ENCODE peak calls at places on chromosomes 3 and 15, in ten cellular contexts. One of them, this sample, is unnamed.

GRCh38 chr15:66931768-66932633 is 133.4 kb upstream of the SMAD3 start:
- DNase-seq in A549: peak; percentile 96
- DNase-seq in T-helper 2 cell: no peak
- DNase-seq in NCI-H748 treated with DMSO at 0.1 percent for 48 hours: no peak
- DNase-seq in H9: no peak
- DNase-seq in stimulated activated CD4-positive, alpha-beta T cell treated with anti-CD3 and anti-CD28 coated beads, TNF-alpha, amount 100 ng/mL, for 1 hour: no peak
- DNase-seq in activated naive CD4-positive, alpha-beta T cell treated with anti-CD3 and anti-CD28 coated beads, Interleukin-2, amount 50 U/mL, for 16 hours: no peak
- DNase-seq in stomach: peak; percentile 44
- DNase-seq in AG20443: peak; percentile 69
- DNase-seq in GM04504: no peak
- DNase-seq in this sample: peak; percentile 57

GRCh38 chr3:79405183-79405582 is 362.6 kb downstream of the ROBO1 start:
- DNase-seq in GM04504: no peak
- DNase-seq in stomach: no peak
- DNase-seq in NCI-H748 treated with DMSO at 0.1 percent for 48 hours: no peak
- DNase-seq in stimulated activated CD4-positive, alpha-beta T cell treated with anti-CD3 and anti-CD28 coated beads, TNF-alpha, amount 100 ng/mL, for 1 hour: no peak
- DNase-seq in AG20443: no peak
- DNase-seq in activated naive CD4-positive, alpha-beta T cell treated with anti-CD3 and anti-CD28 coated beads, Interleukin-2, amount 50 U/mL, for 16 hours: no peak
- DNase-seq in A549: no peak
- DNase-seq in H9: no peak
- DNase-seq in T-helper 2 cell: no peak
- DNase-seq in this sample: no peak

GRCh38 chr3:103052236-103052830 is 617.5 kb downstream of the ZPLD1 start:
- DNase-seq in GM04504: no peak
- DNase-seq in A549: no peak
- DNase-seq in H9: no peak
- DNase-seq in stomach: no peak
- DNase-seq in T-helper 2 cell: no peak
- DNase-seq in AG20443: no peak
- DNase-seq in stimulated activated CD4-positive, alpha-beta T cell treated with anti-CD3 and anti-CD28 coated beads, TNF-alpha, amount 100 ng/mL, for 1 hour: no peak
- DNase-seq in NCI-H748 treated with DMSO at 0.1 percent for 48 hours: no peak
- DNase-seq in activated naive CD4-positive, alpha-beta T cell treated with anti-CD3 and anti-CD28 coated beads, Interleukin-2, amount 50 U/mL, for 16 hours: no peak
- DNase-seq in this sample: peak; percentile 9

GRCh38 chr3:150216041-150216811 is 191.9 kb upstream of the TSC22D2 start:
- DNase-seq in AG20443: peak; percentile 61
- DNase-seq in activated naive CD4-positive, alpha-beta T cell treated with anti-CD3 and anti-CD28 coated beads, Interleukin-2, amount 50 U/mL, for 16 hours: no peak
- DNase-seq in NCI-H748 treated with DMSO at 0.1 percent for 48 hours: peak; percentile 91
- DNase-seq in T-helper 2 cell: no peak
- DNase-seq in stomach: no peak
- DNase-seq in A549: no peak
- DNase-seq in H9: no peak
- DNase-seq in stimulated activated CD4-positive, alpha-beta T cell treated with anti-CD3 and anti-CD28 coated beads, TNF-alpha, amount 100 ng/mL, for 1 hour: no peak
- DNase-seq in GM04504: no peak
- DNase-seq in this sample: no peak

GRCh38 chr3:183824761-183825379 is 507 bp downstream of the MAP6D1 start:
- DNase-seq in AG20443: peak; percentile 54
- DNase-seq in H9: peak; percentile 49
- DNase-seq in A549: peak; percentile 23
- DNase-seq in stomach: no peak
- DNase-seq in stimulated activated CD4-positive, alpha-beta T cell treated with anti-CD3 and anti-CD28 coated beads, TNF-alpha, amount 100 ng/mL, for 1 hour: no peak
- DNase-seq in GM04504: no peak
- DNase-seq in T-helper 2 cell: no peak
- DNase-seq in NCI-H748 treated with DMSO at 0.1 percent for 48 hours: no peak
- DNase-seq in activated naive CD4-positive, alpha-beta T cell treated with anti-CD3 and anti-CD28 coated beads, Interleukin-2, amount 50 U/mL, for 16 hours: peak; percentile 22
- DNase-seq in this sample: peak; percentile 81

GRCh38 chr3:136699271-136699828 is 52.8 kb downstream of the STAG1 start:
- DNase-seq in T-helper 2 cell: no peak
- DNase-seq in A549: no peak
- DNase-seq in activated naive CD4-positive, alpha-beta T cell treated with anti-CD3 and anti-CD28 coated beads, Interleukin-2, amount 50 U/mL, for 16 hours: no peak
- DNase-seq in GM04504: no peak
- DNase-seq in NCI-H748 treated with DMSO at 0.1 percent for 48 hours: no peak
- DNase-seq in AG20443: no peak
- DNase-seq in stimulated activated CD4-positive, alpha-beta T cell treated with anti-CD3 and anti-CD28 coated beads, TNF-alpha, amount 100 ng/mL, for 1 hour: no peak
- DNase-seq in H9: no peak
- DNase-seq in stomach: no peak
- DNase-seq in this sample: no peak

GRCh38 chr3:166071-166470 is 30.5 kb upstream of the CHL1 start:
- DNase-seq in NCI-H748 treated with DMSO at 0.1 percent for 48 hours: peak; percentile 65
- DNase-seq in H9: no peak
- DNase-seq in T-helper 2 cell: no peak
- DNase-seq in GM04504: no peak
- DNase-seq in activated naive CD4-positive, alpha-beta T cell treated with anti-CD3 and anti-CD28 coated beads, Interleukin-2, amount 50 U/mL, for 16 hours: no peak
- DNase-seq in stomach: no peak
- DNase-seq in A549: no peak
- DNase-seq in stimulated activated CD4-positive, alpha-beta T cell treated with anti-CD3 and anti-CD28 coated beads, TNF-alpha, amount 100 ng/mL, for 1 hour: no peak
- DNase-seq in AG20443: no peak
- DNase-seq in this sample: no peak

GRCh38 chr3:32816439-32817194 is 1.2 kb upstream of the TRIM71 start:
- DNase-seq in activated naive CD4-positive, alpha-beta T cell treated with anti-CD3 and anti-CD28 coated beads, Interleukin-2, amount 50 U/mL, for 16 hours: peak; percentile 22
- DNase-seq in T-helper 2 cell: no peak
- DNase-seq in GM04504: no peak
- DNase-seq in stimulated activated CD4-positive, alpha-beta T cell treated with anti-CD3 and anti-CD28 coated beads, TNF-alpha, amount 100 ng/mL, for 1 hour: no peak
- DNase-seq in stomach: no peak
- DNase-seq in H9: peak; percentile 95
- DNase-seq in NCI-H748 treated with DMSO at 0.1 percent for 48 hours: no peak
- DNase-seq in AG20443: peak; percentile 60
- DNase-seq in A549: no peak
- DNase-seq in this sample: peak; percentile 63

GRCh38 chr3:74750901-74751300 is 136.4 kb upstream of the CNTN3 start:
- DNase-seq in AG20443: no peak
- DNase-seq in NCI-H748 treated with DMSO at 0.1 percent for 48 hours: no peak
- DNase-seq in GM04504: no peak
- DNase-seq in stomach: no peak
- DNase-seq in stimulated activated CD4-positive, alpha-beta T cell treated with anti-CD3 and anti-CD28 coated beads, TNF-alpha, amount 100 ng/mL, for 1 hour: no peak
- DNase-seq in T-helper 2 cell: no peak
- DNase-seq in H9: no peak
- DNase-seq in A549: no peak
- DNase-seq in activated naive CD4-positive, alpha-beta T cell treated with anti-CD3 and anti-CD28 coated beads, Interleukin-2, amount 50 U/mL, for 16 hours: no peak
- DNase-seq in this sample: peak; percentile 34

GRCh38 chr15:40272713-40273056 is 10.2 kb downstream of the ANKRD63 start:
- DNase-seq in GM04504: no peak
- DNase-seq in NCI-H748 treated with DMSO at 0.1 percent for 48 hours: no peak
- DNase-seq in AG20443: no peak
- DNase-seq in activated naive CD4-positive, alpha-beta T cell treated with anti-CD3 and anti-CD28 coated beads, Interleukin-2, amount 50 U/mL, for 16 hours: no peak
- DNase-seq in T-helper 2 cell: no peak
- DNase-seq in A549: peak; percentile 45
- DNase-seq in stimulated activated CD4-positive, alpha-beta T cell treated with anti-CD3 and anti-CD28 coated beads, TNF-alpha, amount 100 ng/mL, for 1 hour: no peak
- DNase-seq in H9: no peak
- DNase-seq in stomach: no peak
- DNase-seq in this sample: no peak

GRCh38 chr3:142269777-142270176 is 44.4 kb upstream of the GK5 start:
- DNase-seq in stimulated activated CD4-positive, alpha-beta T cell treated with anti-CD3 and anti-CD28 coated beads, TNF-alpha, amount 100 ng/mL, for 1 hour: no peak
- DNase-seq in NCI-H748 treated with DMSO at 0.1 percent for 48 hours: no peak
- DNase-seq in stomach: no peak
- DNase-seq in T-helper 2 cell: no peak
- DNase-seq in AG20443: no peak
- DNase-seq in GM04504: no peak
- DNase-seq in activated naive CD4-positive, alpha-beta T cell treated with anti-CD3 and anti-CD28 coated beads, Interleukin-2, amount 50 U/mL, for 16 hours: no peak
- DNase-seq in A549: no peak
- DNase-seq in H9: no peak
- DNase-seq in this sample: no peak

GRCh38 chr3:44632193-44632592 is 7.4 kb downstream of the ZNF197 start:
- DNase-seq in stomach: no peak
- DNase-seq in A549: no peak
- DNase-seq in GM04504: no peak
- DNase-seq in H9: no peak
- DNase-seq in activated naive CD4-positive, alpha-beta T cell treated with anti-CD3 and anti-CD28 coated beads, Interleukin-2, amount 50 U/mL, for 16 hours: no peak
- DNase-seq in stimulated activated CD4-positive, alpha-beta T cell treated with anti-CD3 and anti-CD28 coated beads, TNF-alpha, amount 100 ng/mL, for 1 hour: no peak
- DNase-seq in T-helper 2 cell: no peak
- DNase-seq in AG20443: no peak
- DNase-seq in NCI-H748 treated with DMSO at 0.1 percent for 48 hours: no peak
- DNase-seq in this sample: no peak

GRCh38 chr15:65083262-65083701 is 6.7 kb downstream of the KBTBD13 start:
- DNase-seq in H9: peak; percentile 61
- DNase-seq in NCI-H748 treated with DMSO at 0.1 percent for 48 hours: no peak
- DNase-seq in A549: no peak
- DNase-seq in T-helper 2 cell: no peak
- DNase-seq in activated naive CD4-positive, alpha-beta T cell treated with anti-CD3 and anti-CD28 coated beads, Interleukin-2, amount 50 U/mL, for 16 hours: no peak
- DNase-seq in stomach: no peak
- DNase-seq in AG20443: no peak
- DNase-seq in GM04504: no peak
- DNase-seq in stimulated activated CD4-positive, alpha-beta T cell treated with anti-CD3 and anti-CD28 coated beads, TNF-alpha, amount 100 ng/mL, for 1 hour: no peak
- DNase-seq in this sample: no peak

GRCh38 chr3:195796795-195797194 is 14.9 kb downstream of the MUC4 start:
- DNase-seq in stimulated activated CD4-positive, alpha-beta T cell treated with anti-CD3 and anti-CD28 coated beads, TNF-alpha, amount 100 ng/mL, for 1 hour: no peak
- DNase-seq in NCI-H748 treated with DMSO at 0.1 percent for 48 hours: no peak
- DNase-seq in activated naive CD4-positive, alpha-beta T cell treated with anti-CD3 and anti-CD28 coated beads, Interleukin-2, amount 50 U/mL, for 16 hours: no peak
- DNase-seq in T-helper 2 cell: no peak
- DNase-seq in stomach: no peak
- DNase-seq in A549: no peak
- DNase-seq in AG20443: no peak
- DNase-seq in H9: no peak
- DNase-seq in GM04504: no peak
- DNase-seq in this sample: no peak

GRCh38 chr3:35137612-35138011 is 501.7 kb upstream of the ARPP21 start:
- DNase-seq in NCI-H748 treated with DMSO at 0.1 percent for 48 hours: no peak
- DNase-seq in stomach: no peak
- DNase-seq in A549: no peak
- DNase-seq in H9: no peak
- DNase-seq in activated naive CD4-positive, alpha-beta T cell treated with anti-CD3 and anti-CD28 coated beads, Interleukin-2, amount 50 U/mL, for 16 hours: no peak
- DNase-seq in GM04504: no peak
- DNase-seq in AG20443: no peak
- DNase-seq in T-helper 2 cell: no peak
- DNase-seq in stimulated activated CD4-positive, alpha-beta T cell treated with anti-CD3 and anti-CD28 coated beads, TNF-alpha, amount 100 ng/mL, for 1 hour: no peak
- DNase-seq in this sample: no peak

GRCh38 chr3:24521306-24522154 is 26.9 kb upstream of the THRB start:
- DNase-seq in stomach: peak; percentile 65
- DNase-seq in T-helper 2 cell: no peak
- DNase-seq in GM04504: no peak
- DNase-seq in A549: peak; percentile 35
- DNase-seq in stimulated activated CD4-positive, alpha-beta T cell treated with anti-CD3 and anti-CD28 coated beads, TNF-alpha, amount 100 ng/mL, for 1 hour: no peak
- DNase-seq in activated naive CD4-positive, alpha-beta T cell treated with anti-CD3 and anti-CD28 coated beads, Interleukin-2, amount 50 U/mL, for 16 hours: no peak
- DNase-seq in NCI-H748 treated with DMSO at 0.1 percent for 48 hours: peak; percentile 18
- DNase-seq in AG20443: peak; percentile 77
- DNase-seq in H9: peak; percentile 55
- DNase-seq in this sample: peak; percentile 61

GRCh38 chr3:117874904-117875874 is 1159.5 kb downstream of the IGSF11 start:
- DNase-seq in GM04504: no peak
- DNase-seq in stomach: no peak
- DNase-seq in H9: no peak
- DNase-seq in NCI-H748 treated with DMSO at 0.1 percent for 48 hours: no peak
- DNase-seq in A549: no peak
- DNase-seq in T-helper 2 cell: no peak
- DNase-seq in activated naive CD4-positive, alpha-beta T cell treated with anti-CD3 and anti-CD28 coated beads, Interleukin-2, amount 50 U/mL, for 16 hours: no peak
- DNase-seq in stimulated activated CD4-positive, alpha-beta T cell treated with anti-CD3 and anti-CD28 coated beads, TNF-alpha, amount 100 ng/mL, for 1 hour: no peak
- DNase-seq in AG20443: no peak
- DNase-seq in this sample: no peak

GRCh38 chr3:58563386-58564035 is 13.7 kb downstream of the FAM107A start:
- DNase-seq in A549: no peak
- DNase-seq in T-helper 2 cell: no peak
- DNase-seq in stimulated activated CD4-positive, alpha-beta T cell treated with anti-CD3 and anti-CD28 coated beads, TNF-alpha, amount 100 ng/mL, for 1 hour: no peak
- DNase-seq in GM04504: no peak
- DNase-seq in NCI-H748 treated with DMSO at 0.1 percent for 48 hours: no peak
- DNase-seq in H9: peak; percentile 16
- DNase-seq in stomach: no peak
- DNase-seq in activated naive CD4-positive, alpha-beta T cell treated with anti-CD3 and anti-CD28 coated beads, Interleukin-2, amount 50 U/mL, for 16 hours: no peak
- DNase-seq in AG20443: no peak
- DNase-seq in this sample: no peak

GRCh38 chr3:34381243-34381642 is 582.8 kb downstream of the PDCD6IP start:
- DNase-seq in GM04504: no peak
- DNase-seq in activated naive CD4-positive, alpha-beta T cell treated with anti-CD3 and anti-CD28 coated beads, Interleukin-2, amount 50 U/mL, for 16 hours: no peak
- DNase-seq in stimulated activated CD4-positive, alpha-beta T cell treated with anti-CD3 and anti-CD28 coated beads, TNF-alpha, amount 100 ng/mL, for 1 hour: no peak
- DNase-seq in AG20443: no peak
- DNase-seq in H9: no peak
- DNase-seq in stomach: no peak
- DNase-seq in A549: no peak
- DNase-seq in T-helper 2 cell: no peak
- DNase-seq in NCI-H748 treated with DMSO at 0.1 percent for 48 hours: no peak
- DNase-seq in this sample: no peak

GRCh38 chr15:59283717-59284336 is 77.2 kb downstream of the LDHAL6B start:
- DNase-seq in T-helper 2 cell: no peak
- DNase-seq in A549: peak; percentile 99
- DNase-seq in GM04504: no peak
- DNase-seq in H9: no peak
- DNase-seq in stimulated activated CD4-positive, alpha-beta T cell treated with anti-CD3 and anti-CD28 coated beads, TNF-alpha, amount 100 ng/mL, for 1 hour: no peak
- DNase-seq in NCI-H748 treated with DMSO at 0.1 percent for 48 hours: no peak
- DNase-seq in stomach: peak; percentile 57
- DNase-seq in activated naive CD4-positive, alpha-beta T cell treated with anti-CD3 and anti-CD28 coated beads, Interleukin-2, amount 50 U/mL, for 16 hours: no peak
- DNase-seq in AG20443: no peak
- DNase-seq in this sample: no peak

GRCh38 chr15:84970832-84971231 is 10.8 kb upstream of the PDE8A start:
- DNase-seq in activated naive CD4-positive, alpha-beta T cell treated with anti-CD3 and anti-CD28 coated beads, Interleukin-2, amount 50 U/mL, for 16 hours: no peak
- DNase-seq in AG20443: no peak
- DNase-seq in NCI-H748 treated with DMSO at 0.1 percent for 48 hours: no peak
- DNase-seq in stomach: no peak
- DNase-seq in H9: no peak
- DNase-seq in stimulated activated CD4-positive, alpha-beta T cell treated with anti-CD3 and anti-CD28 coated beads, TNF-alpha, amount 100 ng/mL, for 1 hour: no peak
- DNase-seq in T-helper 2 cell: no peak
- DNase-seq in A549: no peak
- DNase-seq in GM04504: no peak
- DNase-seq in this sample: no peak

GRCh38 chr3:60573494-60573893 is 677.8 kb downstream of the FHIT start:
- DNase-seq in A549: no peak
- DNase-seq in AG20443: peak; percentile 66
- DNase-seq in H9: no peak
- DNase-seq in NCI-H748 treated with DMSO at 0.1 percent for 48 hours: no peak
- DNase-seq in stomach: no peak
- DNase-seq in T-helper 2 cell: no peak
- DNase-seq in stimulated activated CD4-positive, alpha-beta T cell treated with anti-CD3 and anti-CD28 coated beads, TNF-alpha, amount 100 ng/mL, for 1 hour: no peak
- DNase-seq in GM04504: no peak
- DNase-seq in activated naive CD4-positive, alpha-beta T cell treated with anti-CD3 and anti-CD28 coated beads, Interleukin-2, amount 50 U/mL, for 16 hours: no peak
- DNase-seq in this sample: no peak

GRCh38 chr3:127711021-127711420 is 38.3 kb downstream of the ABTB1 start:
- DNase-seq in AG20443: no peak
- DNase-seq in stomach: no peak
- DNase-seq in GM04504: no peak
- DNase-seq in NCI-H748 treated with DMSO at 0.1 percent for 48 hours: no peak
- DNase-seq in T-helper 2 cell: no peak
- DNase-seq in activated naive CD4-positive, alpha-beta T cell treated with anti-CD3 and anti-CD28 coated beads, Interleukin-2, amount 50 U/mL, for 16 hours: no peak
- DNase-seq in stimulated activated CD4-positive, alpha-beta T cell treated with anti-CD3 and anti-CD28 coated beads, TNF-alpha, amount 100 ng/mL, for 1 hour: no peak
- DNase-seq in A549: no peak
- DNase-seq in H9: peak; percentile 11
- DNase-seq in this sample: no peak

GRCh38 chr15:40931300-40932142 is 2.4 kb downstream of the DLL4 start:
- DNase-seq in stimulated activated CD4-positive, alpha-beta T cell treated with anti-CD3 and anti-CD28 coated beads, TNF-alpha, amount 100 ng/mL, for 1 hour: no peak
- DNase-seq in GM04504: no peak
- DNase-seq in NCI-H748 treated with DMSO at 0.1 percent for 48 hours: no peak
- DNase-seq in activated naive CD4-positive, alpha-beta T cell treated with anti-CD3 and anti-CD28 coated beads, Interleukin-2, amount 50 U/mL, for 16 hours: no peak
- DNase-seq in T-helper 2 cell: no peak
- DNase-seq in stomach: no peak
- DNase-seq in H9: no peak
- DNase-seq in A549: no peak
- DNase-seq in AG20443: no peak
- DNase-seq in this sample: peak; percentile 50

GRCh38 chr3:37770938-37771918 is 90.5 kb upstream of the CTDSPL start:
- DNase-seq in stomach: peak; percentile 64
- DNase-seq in NCI-H748 treated with DMSO at 0.1 percent for 48 hours: no peak
- DNase-seq in stimulated activated CD4-positive, alpha-beta T cell treated with anti-CD3 and anti-CD28 coated beads, TNF-alpha, amount 100 ng/mL, for 1 hour: no peak
- DNase-seq in H9: no peak
- DNase-seq in A549: no peak
- DNase-seq in T-helper 2 cell: no peak
- DNase-seq in GM04504: no peak
- DNase-seq in AG20443: no peak
- DNase-seq in activated naive CD4-positive, alpha-beta T cell treated with anti-CD3 and anti-CD28 coated beads, Interleukin-2, amount 50 U/mL, for 16 hours: no peak
- DNase-seq in this sample: peak; percentile 52

GRCh38 chr3:169990431-169990830 is 23.8 kb downstream of the SEC62 start:
- DNase-seq in A549: no peak
- DNase-seq in stomach: no peak
- DNase-seq in AG20443: no peak
- DNase-seq in GM04504: no peak
- DNase-seq in H9: no peak
- DNase-seq in stimulated activated CD4-positive, alpha-beta T cell treated with anti-CD3 and anti-CD28 coated beads, TNF-alpha, amount 100 ng/mL, for 1 hour: no peak
- DNase-seq in activated naive CD4-positive, alpha-beta T cell treated with anti-CD3 and anti-CD28 coated beads, Interleukin-2, amount 50 U/mL, for 16 hours: no peak
- DNase-seq in T-helper 2 cell: no peak
- DNase-seq in NCI-H748 treated with DMSO at 0.1 percent for 48 hours: no peak
- DNase-seq in this sample: no peak

GRCh38 chr3:143152043-143152442 is 32.5 kb downstream of the CHST2 start:
- DNase-seq in GM04504: no peak
- DNase-seq in AG20443: no peak
- DNase-seq in T-helper 2 cell: no peak
- DNase-seq in stimulated activated CD4-positive, alpha-beta T cell treated with anti-CD3 and anti-CD28 coated beads, TNF-alpha, amount 100 ng/mL, for 1 hour: no peak
- DNase-seq in activated naive CD4-positive, alpha-beta T cell treated with anti-CD3 and anti-CD28 coated beads, Interleukin-2, amount 50 U/mL, for 16 hours: no peak
- DNase-seq in stomach: no peak
- DNase-seq in A549: no peak
- DNase-seq in NCI-H748 treated with DMSO at 0.1 percent for 48 hours: no peak
- DNase-seq in H9: no peak
- DNase-seq in this sample: no peak

GRCh38 chr3:191151653-191152052 is 47.4 kb upstream of the OSTN start:
- DNase-seq in stomach: no peak
- DNase-seq in AG20443: no peak
- DNase-seq in NCI-H748 treated with DMSO at 0.1 percent for 48 hours: no peak
- DNase-seq in A549: no peak
- DNase-seq in GM04504: no peak
- DNase-seq in activated naive CD4-positive, alpha-beta T cell treated with anti-CD3 and anti-CD28 coated beads, Interleukin-2, amount 50 U/mL, for 16 hours: no peak
- DNase-seq in H9: no peak
- DNase-seq in stimulated activated CD4-positive, alpha-beta T cell treated with anti-CD3 and anti-CD28 coated beads, TNF-alpha, amount 100 ng/mL, for 1 hour: no peak
- DNase-seq in T-helper 2 cell: no peak
- DNase-seq in this sample: no peak

This sample was measured in pancreas.